ENCODE peak calls at places on chromosomes 6 and 20, in seven cellular contexts. D, K, O, T, S, V and E are unnamed samples. For H3K4me1, the result is how much of the 10 kb centered on the place peaks cover.

GRCh38 chr6:52734072-52734471 is 29.2 kb downstream of the GSTA2 start:
- DNase-seq in S (no peak), D (no peak), K (peak), V (no peak), T (no peak), O (no peak), E (no peak)

GRCh38 chr6:34386316-34387137 is 5.9 kb downstream of the NUDT3 start:
- DNase-seq in V (no peak), D (no peak), S (peak), K (no peak), O (peak), T (peak), E (no peak)

GRCh38 chr6:108876929-108877775 is 28.9 kb downstream of the ARMC2 start:
- DNase-seq in K (peak), O (no peak), S (no peak), D (peak), T (peak), V (no peak), E (peak)

GRCh38 chr6:53280207-53280606 is 68.5 kb downstream of the ELOVL5 start:
- DNase-seq in K (no peak), O (no peak), V (no peak), S (no peak), T (no peak), D (no peak), E (no peak)

GRCh38 chr6:163837681-163838431 is 423.3 kb downstream of the QKI start:
- DNase-seq in V (no peak), K (no peak), O (no peak), T (no peak), D (peak), S (no peak), E (no peak)

GRCh38 chr20:20837574-20838021 is 125.2 kb upstream of the RALGAPA2 start:
- DNase-seq in O (peak), V (peak), T (no peak), K (peak), D (peak), S (peak), E (no peak)

GRCh38 chr6:165661416-165662001 is 1.5 kb downstream of the PDE10A start:
- DNase-seq in V (peak), K (no peak), T (no peak), D (no peak), S (no peak), O (peak), E (no peak)

GRCh38 chr6:1787894-1788293 is 178.2 kb downstream of the FOXC1 start:
- DNase-seq in D (peak), K (no peak), O (no peak), T (no peak), V (no peak), S (no peak), E (no peak)

GRCh38 chr6:151148111-151148510 is 91.7 kb upstream of the AKAP12 start:
- DNase-seq in K (no peak), V (no peak), S (no peak), D (no peak), O (no peak), T (no peak), E (no peak)

GRCh38 chr6:111750753-111751684 is 122.2 kb downstream of the FYN start:
- DNase-seq in O (no peak), K (no peak), V (no peak), D (no peak), T (no peak), S (no peak), E (no peak)

GRCh38 chr6:51927450-51927849 is 160.0 kb downstream of the PKHD1 start:
- DNase-seq in S (no peak), K (no peak), T (no peak), V (no peak), D (no peak), O (no peak), E (no peak)

GRCh38 chr6:22214314-22214713 is 82.5 kb downstream of the PRL start:
- DNase-seq in V (no peak), O (no peak), T (no peak), D (no peak), K (no peak), S (no peak), E (no peak)

GRCh38 chr6:84645000-84645399 is 119.4 kb downstream of the TBX18 start:
- DNase-seq in T (no peak), K (no peak), V (no peak), D (no peak), S (no peak), O (peak), E (no peak)

GRCh38 chr6:83592770-83593394 is 80.5 kb downstream of the PRSS35 start:
- DNase-seq in S (peak), D (no peak), O (peak), K (no peak), V (peak), T (no peak), E (no peak)

GRCh38 chr6:16760536-16761468 is at the start of gene ATXN1:
- DNase-seq in D (peak), O (peak), S (peak), V (peak), K (peak), T (peak), E (peak)

GRCh38 chr6:133548409-133548808 is 307.3 kb downstream of the EYA4 start:
- DNase-seq in T (no peak), V (no peak), K (peak), S (no peak), O (peak), D (no peak), E (no peak)

GRCh38 chr20:49982072-49982345 is 771 bp upstream of the SNAI1 start:
- DNase-seq in K (no peak), V (no peak), O (no peak), T (no peak), S (no peak), D (no peak), E (no peak)
- H3K4me3 ChIP-seq in K (peak), V (peak), O (peak), T (no peak), S (peak), D (no peak), E (peak)

GRCh38 chr6:110422444-110422822 is 7.1 kb upstream of the DDO start:
- DNase-seq in K (no peak), S (no peak), D (no peak), O (no peak), V (no peak), T (no peak), E (no peak)

GRCh38 chr6:110419028-110419739 is 3.8 kb upstream of the DDO start:
- DNase-seq in S (peak), O (no peak), D (no peak), T (no peak), V (no peak), K (no peak), E (no peak)

DNA sequence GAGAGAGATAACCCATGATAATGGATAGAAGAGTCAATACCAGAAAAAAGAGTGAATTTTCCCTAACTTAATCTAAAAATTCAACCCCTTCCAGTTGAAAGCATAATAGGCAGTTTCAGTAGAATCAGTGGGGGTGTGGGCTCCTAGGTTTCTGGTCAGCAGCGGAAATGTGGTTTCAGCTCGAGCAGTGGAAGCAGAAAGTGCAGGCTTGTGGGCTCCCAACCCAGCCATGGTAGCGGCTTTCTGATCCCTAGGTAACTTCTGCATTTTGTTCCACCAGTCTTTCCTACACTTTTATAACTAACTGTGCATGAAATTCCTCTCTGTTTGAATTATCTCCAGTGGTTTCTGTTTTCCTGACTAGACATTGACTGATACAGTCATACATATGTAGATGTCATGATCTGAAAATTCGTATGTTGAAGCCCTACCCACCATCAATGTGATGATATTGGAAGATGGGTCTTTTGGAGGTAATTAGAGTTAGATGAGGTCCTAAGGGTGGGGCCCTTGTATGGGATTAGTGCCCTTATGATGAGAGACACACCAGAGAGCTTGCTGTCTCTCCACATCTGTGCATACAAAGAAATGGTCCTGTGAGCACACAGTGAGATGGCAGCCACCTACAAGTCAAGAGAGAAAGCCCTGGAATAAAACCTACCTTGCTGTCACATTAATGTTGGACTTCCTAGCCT is 6.5 kb upstream of the DDO start:
- DNase-seq in K (no peak), O (no peak), V (no peak), S (no peak), T (no peak), D (no peak), E (no peak)
- H3K4me1 ChIP-seq in K (under half), O (under half), V (under half), S (under half), T (under half), D (under half), E (under half)

DNA sequence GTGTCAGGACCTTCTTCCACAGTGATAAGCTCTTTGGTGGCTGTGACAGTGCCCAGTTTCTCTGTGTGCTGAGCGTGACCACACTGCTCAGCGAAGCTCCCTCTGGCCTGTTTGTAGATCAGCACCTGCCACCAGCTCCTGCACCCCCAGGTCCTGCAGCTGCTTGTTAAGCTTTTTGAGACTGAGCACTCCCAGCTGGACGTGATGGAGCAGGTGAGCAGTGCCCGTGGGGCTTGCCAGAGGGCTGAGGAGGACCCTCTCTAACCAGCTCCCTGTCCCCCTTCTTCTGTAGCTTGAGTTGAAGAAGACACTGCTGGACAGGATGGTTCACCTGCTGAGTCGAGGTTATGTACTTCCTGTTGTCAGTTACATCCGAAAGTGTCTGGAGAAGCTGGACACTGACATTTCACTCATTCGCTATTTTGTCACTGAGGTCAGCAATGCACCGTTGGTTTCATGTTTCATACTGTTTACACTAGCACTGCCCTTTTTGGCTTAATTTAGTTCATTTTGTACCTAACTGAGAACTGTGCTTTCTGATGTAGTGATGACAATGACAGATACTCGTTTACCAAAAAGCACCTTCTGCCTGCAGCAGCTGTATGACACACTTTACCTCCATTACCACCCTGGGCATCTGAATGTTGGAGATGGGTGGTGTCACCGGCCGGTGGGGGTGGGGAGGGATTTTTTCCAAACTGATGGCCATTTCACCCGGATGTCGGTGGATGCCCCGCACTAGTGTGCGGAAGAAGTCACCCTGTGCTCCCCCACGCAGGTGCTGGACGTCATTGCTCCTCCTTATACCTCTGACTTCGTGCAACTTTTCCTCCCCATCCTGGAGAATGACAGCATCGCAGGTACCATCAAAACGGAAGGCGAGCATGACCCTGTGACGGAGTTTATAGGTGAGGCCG is 12.5 kb downstream of the NELFCD start:
- DNase-seq in T (peak), D (no peak), V (no peak), S (no peak), O (no peak), K (no peak), E (peak)
- TF ChIP-seq EP300 in T (no peak), D (no peak), V (no peak), S (no peak), O (no peak), K (no peak), E (no peak)

GRCh38 chr6:79946773-79947190 is 571 bp downstream of the ELOVL4 start:
- DNase-seq in S (no peak), O (peak), T (peak), D (peak), K (no peak), V (no peak), E (no peak)
- H3K4me3 ChIP-seq in S (peak), O (peak), T (peak), D (peak), K (peak), V (peak), E (peak)